ENCODE peak calls at places on chromosomes 5 and 9, in five cellular contexts. Z is uterus, Q is A549, W is vagina, D is tibial nerve. K is an unnamed sample.

GRCh38 chr9:16654727-16655126 is 215.7 kb downstream of the BNC2 start:
- DNase-seq in D (no peak), Z (no peak), Q (no peak), W (no peak), K (no peak)

GRCh38 chr9:110744753-110745522 is 76.3 kb downstream of the MUSK start:
- DNase-seq in D (peak; percentile 70), Z (peak; percentile 51), W (no peak), Q (peak; percentile 89), K (no peak)

GRCh38 chr5:33115467-33115866 is 325.3 kb upstream of the TARS1 start:
- DNase-seq in D (no peak), W (no peak), Q (no peak), Z (no peak), K (no peak)

GRCh38 chr5:13957032-13957645 is 12.7 kb upstream of the DNAH5 start:
- DNase-seq in Z (no peak), Q (peak; percentile 68), D (no peak), W (no peak), K (no peak)

GRCh38 chr5:58934629-58935097 is 351.8 kb downstream of the RAB3C start:
- DNase-seq in Q (no peak), W (no peak), D (no peak), Z (no peak), K (no peak)

GRCh38 chr9:136268318-136268717 is 22.7 kb upstream of the QSOX2 start:
- DNase-seq in Q (peak; percentile 41), D (no peak), W (no peak), Z (no peak), K (no peak)

GRCh38 chr9:86368871-86369521 is 14.8 kb upstream of the TUT7 start:
- DNase-seq in Z (no peak), W (no peak), Q (no peak), D (no peak), K (no peak)

GRCh38 chr5:170442921-170443320 is 53.8 kb upstream of the KCNMB1 start:
- DNase-seq in Q (no peak), Z (no peak), W (peak; percentile 79), D (no peak), K (no peak)

GRCh38 chr5:116536279-116537161 is 38.1 kb downstream of the SEMA6A start:
- DNase-seq in W (no peak), Q (no peak), D (no peak), Z (no peak), K (no peak)

GRCh38 chr5:156475831-156476551 is 149.0 kb downstream of the SGCD start:
- DNase-seq in W (no peak), D (peak; percentile 17), Z (peak; percentile 58), Q (peak; percentile 70), K (no peak)

GRCh38 chr9:97405551-97405950 is 6.3 kb upstream of the TDRD7 start:
- DNase-seq in Z (no peak), D (no peak), W (no peak), Q (no peak), K (no peak)
- TF ChIP-seq POLR2A in Z (no peak), D (no peak), W (no peak), Q (no peak), K (no peak)

GRCh38 chr5:95842955-95843544 is 20.5 kb upstream of the GLRX start:
- DNase-seq in D (peak; percentile 63), Q (peak; percentile 38), W (no peak), Z (no peak), K (peak; percentile 89)
- TF ChIP-seq POLR2A in D (no peak), Q (no peak), W (no peak), Z (no peak), K (no peak)

DNA sequence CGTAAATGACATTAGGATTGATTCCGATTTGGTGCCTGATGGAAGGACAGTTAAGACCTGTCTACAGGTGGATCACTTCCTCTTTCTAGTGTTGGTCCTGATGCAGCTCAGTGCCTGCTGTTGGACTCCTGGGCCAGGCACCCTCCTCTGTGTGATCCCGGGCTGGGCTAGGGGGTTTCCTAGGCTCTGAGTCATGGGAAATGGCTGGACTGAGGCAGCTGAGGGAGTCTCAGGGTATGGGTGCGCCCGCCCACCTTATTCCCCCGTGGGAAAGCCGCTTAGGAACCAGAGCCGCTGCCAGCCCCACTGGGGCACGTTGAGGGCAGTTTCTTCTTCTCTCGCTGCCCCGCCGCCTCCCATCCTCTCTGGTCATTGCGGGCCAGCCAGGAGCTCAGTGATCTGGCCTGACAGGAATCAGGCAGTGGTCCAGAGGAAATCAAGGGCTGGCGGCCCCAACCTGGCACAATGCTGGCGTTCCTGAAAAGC is 12.9 kb downstream of the TCF7 start:
- DNase-seq in Z (no peak), W (no peak), D (no peak), Q (no peak), K (no peak)
- TF ChIP-seq POLR2A in Z (no peak), W (no peak), D (no peak), Q (no peak), K (no peak)

DNA sequence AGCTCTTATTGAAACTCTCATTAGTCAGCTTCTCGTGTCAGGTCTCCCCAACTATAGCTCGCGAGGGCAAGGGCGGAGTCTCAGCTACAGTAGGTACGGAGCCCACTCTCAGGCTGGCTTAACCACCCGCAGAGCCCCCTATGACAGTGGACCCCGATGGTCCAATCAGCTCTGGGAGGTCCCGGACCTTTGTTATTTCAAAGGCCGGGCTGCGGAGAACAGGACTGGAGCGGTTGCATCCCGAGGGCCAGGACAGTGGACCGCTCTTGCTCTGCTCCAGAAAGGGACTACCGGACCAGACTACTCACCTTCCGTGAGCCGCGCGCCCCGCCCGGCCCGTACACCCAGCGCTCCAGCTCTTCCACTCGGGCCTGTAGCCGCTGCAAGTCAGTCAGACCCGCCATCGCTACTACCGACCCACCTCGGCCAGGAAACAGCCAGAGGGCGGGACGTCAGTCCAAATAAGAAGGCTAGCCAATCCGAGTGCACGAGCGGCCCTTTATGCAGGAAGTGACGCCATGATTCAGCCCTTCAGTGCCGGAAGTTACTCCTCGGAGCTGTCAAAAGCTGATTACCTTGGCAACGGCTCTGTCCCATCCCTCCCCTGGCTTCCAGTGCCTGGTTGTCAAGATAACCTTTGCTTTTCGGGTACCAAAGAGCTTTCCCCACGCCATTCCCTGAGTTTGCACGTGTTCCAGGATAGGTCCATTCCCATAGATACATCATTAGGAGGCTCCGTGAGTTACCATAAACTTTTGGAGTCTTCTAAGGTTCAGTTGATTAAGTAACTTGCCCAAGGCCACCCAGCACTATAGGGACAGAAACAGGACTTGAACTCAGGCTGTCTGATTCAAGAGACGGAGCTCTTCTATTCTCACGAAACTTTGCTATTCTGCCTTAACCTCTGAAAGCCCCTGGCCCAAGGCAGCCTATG is at the start of gene DCTN3:
- DNase-seq in Q (peak; percentile 93), W (no peak), Z (peak; percentile 90), D (peak; percentile 93), K (peak; percentile 98)
- TF ChIP-seq POLR2A in Q (peak; percentile 30), W (no peak), Z (no peak), D (no peak), K (no peak)

DNA sequence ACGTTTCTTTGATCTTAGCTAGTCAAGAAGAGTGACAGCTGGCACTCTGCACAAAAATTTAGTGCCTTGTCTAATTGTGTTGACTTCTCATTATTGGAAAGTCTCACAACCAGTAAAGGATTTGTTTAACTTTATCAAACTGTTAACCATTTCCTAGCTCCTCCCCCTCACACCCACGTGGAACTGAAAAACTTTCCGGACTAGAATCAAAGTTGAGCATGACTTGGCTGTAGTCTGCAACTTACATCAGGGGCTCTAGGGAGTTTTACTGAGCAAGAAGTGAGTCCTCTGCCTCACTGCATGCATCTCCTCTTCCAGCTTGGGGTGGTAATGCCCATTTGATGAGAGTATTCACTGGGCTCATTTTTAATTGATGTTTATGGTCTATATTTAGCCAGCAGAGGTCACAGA is 23.7 kb upstream of the DENND1A start:
- DNase-seq in Q (no peak), Z (no peak), D (no peak), W (no peak), K (no peak)
- TF ChIP-seq POLR2A in Q (no peak), Z (no peak), D (no peak), W (no peak), K (no peak)

DNA sequence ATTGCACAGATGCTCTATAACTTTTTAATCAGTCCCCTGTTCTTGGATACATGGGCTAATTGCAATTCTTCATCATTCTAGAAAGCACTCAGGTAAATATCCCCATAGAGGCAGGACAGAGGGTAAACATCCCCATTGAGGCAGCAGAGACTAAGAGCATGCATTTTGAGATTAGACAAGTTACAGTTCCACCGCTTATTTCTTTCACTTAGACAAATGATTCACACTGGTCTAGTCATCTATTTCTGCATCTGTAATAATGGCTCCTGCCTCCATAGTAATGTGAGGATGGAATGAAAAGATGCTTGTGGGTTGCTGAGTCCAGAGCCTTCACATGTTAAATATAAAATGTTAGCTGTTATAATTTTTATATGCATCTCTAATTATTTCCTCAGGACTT is 276.9 kb downstream of the ARHGAP26 start:
- DNase-seq in D (no peak), Q (no peak), W (no peak), Z (no peak), K (no peak)
- TF ChIP-seq POLR2A in D (no peak), Q (no peak), W (no peak), Z (no peak), K (no peak)

GRCh38 chr5:10620346-10620745 is 56.5 kb downstream of the ANKRD33B start:
- DNase-seq in D (no peak), Q (no peak), W (no peak), Z (no peak), K (no peak)

GRCh38 chr5:10615693-10616092 is 51.8 kb downstream of the ANKRD33B start:
- DNase-seq in Z (no peak), Q (no peak), D (no peak), W (no peak), K (no peak)

GRCh38 chr5:10617103-10617502 is 53.2 kb downstream of the ANKRD33B start:
- DNase-seq in Q (no peak), D (no peak), W (no peak), Z (no peak), K (no peak)

GRCh38 chr5:10619649-10620048 is 55.8 kb downstream of the ANKRD33B start:
- DNase-seq in D (no peak), Z (no peak), Q (no peak), W (no peak), K (peak; percentile 70)

DNA sequence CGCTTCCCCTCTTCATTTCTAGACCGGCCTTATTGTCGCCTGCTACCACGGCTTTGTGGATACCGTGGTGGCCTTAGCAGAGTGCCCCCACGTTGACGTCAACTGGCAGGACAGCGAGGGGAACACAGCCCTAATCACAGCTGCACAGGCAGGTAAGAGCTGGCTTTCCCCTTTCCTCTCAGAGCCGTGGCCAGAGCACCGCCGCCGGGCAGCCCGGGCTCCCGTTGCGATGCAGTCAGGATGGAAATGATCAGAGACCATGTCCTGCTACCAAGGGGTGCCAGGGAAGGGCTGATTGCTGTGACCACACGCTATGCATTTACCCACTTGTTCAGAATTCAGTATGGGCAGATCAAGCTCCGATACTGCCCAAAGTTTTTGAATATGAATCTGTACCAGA is 54.4 kb downstream of the ANKRD33B start:
- DNase-seq in W (no peak), Q (no peak), D (no peak), Z (no peak), K (no peak)
- TF ChIP-seq POLR2A in W (no peak), Q (no peak), D (no peak), Z (no peak), K (no peak)